ENCODE peak calls at places on chromosomes 7 and 10, in six cellular contexts. O is GM23248, Y is hepatocyte, D is NT2/D1, T is kidney, U is GM23338. J is an unnamed sample.

GRCh38 chr10:35412336-35412735 is 76.0 kb downstream of the CCNY start:
- DNase-seq in D (no peak), Y (no peak), U (no peak), T (no peak), O (no peak), J (no peak)

GRCh38 chr7:69078997-69079769 is 519.1 kb upstream of the AUTS2 start:
- DNase-seq in U (peak; percentile 35), O (no peak), Y (no peak), T (no peak), D (peak; percentile 15), J (no peak)

GRCh38 chr10:30433779-30434272 is at the start of gene MAP3K8:
- DNase-seq in Y (peak; percentile 93), U (peak; percentile 87), O (peak; percentile 93), T (peak; percentile 98), D (peak; percentile 46), J (peak; percentile 96)

GRCh38 chr10:132664883-132665282 is 121.1 kb downstream of the NKX6-2 start:
- DNase-seq in D (no peak), O (no peak), Y (no peak), T (peak; percentile 31), U (no peak), J (no peak)

GRCh38 chr10:66671562-66671961 is 254.3 kb upstream of the LRRTM3 start:
- DNase-seq in U (no peak), O (no peak), D (no peak), T (no peak), Y (no peak), J (no peak)

GRCh38 chr10:78211476-78212110 is 177.9 kb downstream of the RPS24 start:
- DNase-seq in D (peak; percentile 8), Y (peak; percentile 69), T (no peak), U (peak; percentile 35), O (peak; percentile 79), J (peak; percentile 74)

GRCh38 chr7:104231054-104232046 is 23.5 kb upstream of the ORC5 start:
- DNase-seq in Y (peak; percentile 75), D (peak; percentile 43), U (peak; percentile 91), O (peak; percentile 80), T (no peak), J (peak; percentile 87)

GRCh38 chr7:28516390-28517145 is 104.2 kb downstream of the CREB5 start:
- DNase-seq in U (peak; percentile 75), D (peak; percentile 40), Y (no peak), T (no peak), O (no peak), J (peak; percentile 86)

GRCh38 chr10:119375574-119376265 is 166.8 kb downstream of the RGS10 start:
- DNase-seq in Y (peak; percentile 28), T (no peak), U (no peak), D (no peak), O (peak; percentile 24), J (no peak)

GRCh38 chr7:127905491-127906330 is 125.5 kb downstream of the LRRC4 start:
- DNase-seq in O (peak; percentile 69), Y (no peak), U (no peak), T (no peak), D (no peak), J (no peak)

GRCh38 chr10:69351589-69351988 is 65.1 kb downstream of the TACR2 start:
- DNase-seq in U (no peak), O (no peak), Y (no peak), D (no peak), T (no peak), J (no peak)

GRCh38 chr7:104271948-104272347 is 56.5 kb upstream of the LHFPL3 start:
- DNase-seq in O (no peak), T (no peak), Y (no peak), D (no peak), U (no peak), J (no peak)

GRCh38 chr10:26567349-26567721 is 129.2 kb downstream of the APBB1IP start:
- DNase-seq in Y (no peak), O (no peak), D (no peak), U (no peak), T (no peak), J (no peak)

GRCh38 chr7:120725376-120726039 is 132.4 kb downstream of the TSPAN12 start:
- DNase-seq in D (no peak), O (peak; percentile 81), U (peak; percentile 82), T (no peak), Y (peak; percentile 69), J (no peak)

GRCh38 chr7:92875719-92876118 is 39.3 kb upstream of the CDK6 start:
- DNase-seq in Y (no peak), T (no peak), D (no peak), U (no peak), O (peak; percentile 23), J (no peak)

GRCh38 chr10:93445097-93445960 is 36.8 kb downstream of the MYOF start:
- DNase-seq in D (peak; percentile 94), O (peak; percentile 98), Y (peak; percentile 98), T (peak; percentile 98), U (peak; percentile 99), J (peak; percentile 98)

GRCh38 chr7:36400023-36400422 is 10.4 kb downstream of the ANLN start:
- DNase-seq in D (no peak), Y (no peak), O (peak; percentile 23), U (no peak), T (no peak), J (no peak)

GRCh38 chr7:72163266-72163665 is 248.9 kb downstream of the CALN1 start:
- DNase-seq in D (no peak), O (no peak), U (no peak), Y (no peak), T (no peak), J (no peak)

GRCh38 chr10:3946234-3947229 is 161.5 kb upstream of the KLF6 start:
- DNase-seq in Y (no peak), D (no peak), T (no peak), U (no peak), O (no peak), J (no peak)

GRCh38 chr10:132684164-132684891 is 101.6 kb downstream of the NKX6-2 start:
- DNase-seq in U (no peak), T (peak; percentile 38), O (peak; percentile 46), D (no peak), Y (no peak), J (peak; percentile 35)

GRCh38 chr7:70390251-70390650 is 741.7 kb upstream of the GALNT17 start:
- DNase-seq in D (no peak), O (peak; percentile 64), U (no peak), Y (no peak), T (no peak), J (no peak)

GRCh38 chr7:3200504-3200903 is 100.5 kb upstream of the SDK1 start:
- DNase-seq in D (peak; percentile 64), T (no peak), U (peak; percentile 77), O (peak; percentile 13), Y (peak; percentile 35), J (peak; percentile 88)

GRCh38 chr10:8048281-8049008 is 6.0 kb upstream of the GATA3 start:
- DNase-seq in T (peak; percentile 40), O (no peak), U (peak; percentile 27), D (no peak), Y (no peak), J (no peak)

GRCh38 chr7:44050915-44051560 is 6.5 kb downstream of the DBNL start:
- DNase-seq in T (no peak), U (no peak), D (no peak), Y (no peak), O (no peak), J (peak; percentile 11)

GRCh38 chr7:44052771-44053365 is 8.4 kb downstream of the DBNL start:
- DNase-seq in Y (no peak), D (no peak), O (no peak), U (no peak), T (peak; percentile 59), J (no peak)

GRCh38 chr7:44050121-44050914 is 5.8 kb downstream of the DBNL start:
- DNase-seq in O (no peak), Y (no peak), D (no peak), T (peak; percentile 59), U (no peak), J (peak; percentile 19)

GRCh38 chr7:44048031-44048795 is 3.7 kb downstream of the DBNL start:
- DNase-seq in U (no peak), D (no peak), T (no peak), Y (no peak), O (no peak), J (peak; percentile 15)

GRCh38 chr7:44051611-44052220 is 7.2 kb downstream of the DBNL start:
- DNase-seq in Y (no peak), D (no peak), O (no peak), T (no peak), U (no peak), J (peak; percentile 4)
- H3K36me3 ChIP-seq in Y (no peaks in the 10 kb centered on the region), D (peaks cover 73% of the 10 kb centered on the region), O (peaks cover 30% of the 10 kb centered on the region), T (peaks cover 36% of the 10 kb centered on the region), U (no peaks in the 10 kb centered on the region), J (peaks cover 82% of the 10 kb centered on the region)

GRCh38 chr7:157575181-157575580 is 238.4 kb downstream of the DNAJB6 start:
- DNase-seq in T (no peak), U (no peak), Y (no peak), O (no peak), D (no peak), J (no peak)
- H3K36me3 ChIP-seq in T (no peaks in the 10 kb centered on the region), U (no peaks in the 10 kb centered on the region), Y (no peaks in the 10 kb centered on the region), O (no peaks in the 10 kb centered on the region), D (no peaks in the 10 kb centered on the region), J (no peaks in the 10 kb centered on the region)

DNA sequence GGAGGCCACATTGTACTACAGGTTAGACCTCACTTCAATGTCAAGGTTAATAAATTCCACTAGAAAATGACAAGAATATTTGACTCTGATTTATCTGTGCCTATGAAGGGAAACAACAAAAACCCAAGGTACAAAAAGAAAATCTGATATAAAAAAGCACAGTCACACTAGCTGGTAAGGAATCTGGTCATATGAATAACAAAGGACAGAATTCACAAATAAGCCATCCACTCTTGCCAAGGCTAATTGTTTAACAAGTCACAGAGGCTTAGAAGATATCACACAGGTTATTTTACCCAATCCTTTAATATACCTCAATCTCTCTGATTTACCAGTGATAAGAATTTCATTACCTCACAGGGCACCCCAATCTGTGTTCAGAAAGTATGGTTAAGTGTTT is 47.9 kb downstream of the IRF5 start:
- DNase-seq in T (no peak), D (no peak), U (peak; percentile 32), O (no peak), Y (no peak), J (no peak)
- H3K36me3 ChIP-seq in T (peaks cover 44% of the 10 kb centered on the region), D (peaks cover 79% of the 10 kb centered on the region), U (peaks cover 38% of the 10 kb centered on the region), O (peaks cover 54% of the 10 kb centered on the region), Y (no peaks in the 10 kb centered on the region), J (peaks cover 90% of the 10 kb centered on the region)

DNA sequence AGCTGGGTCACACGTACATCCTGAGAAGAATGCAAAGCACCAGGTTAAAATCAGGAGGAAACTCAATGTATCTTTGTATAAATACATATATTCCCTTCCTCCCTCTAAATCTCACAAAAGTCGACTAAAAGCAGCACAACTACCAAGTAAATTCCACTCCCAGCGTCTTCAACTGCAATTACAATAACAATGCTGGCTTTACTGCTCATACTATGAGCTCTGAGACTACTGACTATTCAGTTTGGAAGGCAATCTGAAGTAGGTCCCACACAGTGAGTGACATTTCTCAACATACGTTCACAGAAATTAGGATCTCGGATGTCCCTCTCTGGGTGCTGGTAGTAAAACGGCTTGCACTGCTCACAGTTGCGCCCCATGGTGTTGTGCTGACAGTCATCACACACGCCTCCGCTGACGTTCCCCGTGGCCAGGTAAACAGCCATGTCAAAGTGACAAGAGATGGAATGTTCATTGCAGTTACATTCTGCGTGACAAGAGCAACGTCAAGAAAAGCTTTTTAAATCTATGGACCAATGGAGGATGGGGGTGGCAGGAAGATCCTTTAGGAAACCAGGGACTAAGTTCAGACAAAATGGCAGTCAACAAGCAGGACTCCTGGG is 27.5 kb downstream of the LAMB1 start:
- DNase-seq in U (peak; percentile 50), D (no peak), T (no peak), O (no peak), Y (no peak), J (no peak)
- H3K36me3 ChIP-seq in U (peaks cover 8% of the 10 kb centered on the region), D (peaks cover 97% of the 10 kb centered on the region), T (peaks cover 74% of the 10 kb centered on the region), O (peaks cover 64% of the 10 kb centered on the region), Y (no peaks in the 10 kb centered on the region), J (peaks cover 100% of the 10 kb centered on the region)

J was measured in endodermal cell.